ENCODE peak calls at places on chromosomes 11 and 22, in seven cellular contexts. One of them, this sample, is unnamed.

GRCh38 chr11:113096661-113097060 is 135.4 kb downstream of the NCAM1 start:
- DNase-seq in activated naive CD8-positive, alpha-beta T cell treated with anti-CD3 and anti-CD28 coated beads, Interleukin-2, amount 50 U/mL, for 24 hours: no peak
- DNase-seq in activated CD8-positive, alpha-beta memory T cell treated with anti-CD3 and anti-CD28 coated beads for 48 hours: no peak
- DNase-seq in CD4-positive, alpha-beta T cell: no peak
- DNase-seq in iris pigment epithelial cell: no peak
- DNase-seq in kidney tubule cell: no peak
- DNase-seq in stimulated activated naive CD4-positive, alpha-beta T cell: no peak
- DNase-seq in this sample: no peak

GRCh38 chr11:28107331-28107725 is 628 bp downstream of the KIF18A start:
- DNase-seq in kidney tubule cell: no peak
- DNase-seq in activated naive CD8-positive, alpha-beta T cell treated with anti-CD3 and anti-CD28 coated beads, Interleukin-2, amount 50 U/mL, for 24 hours: peak
- DNase-seq in CD4-positive, alpha-beta T cell: no peak
- DNase-seq in iris pigment epithelial cell: peak
- DNase-seq in stimulated activated naive CD4-positive, alpha-beta T cell: no peak
- DNase-seq in activated CD8-positive, alpha-beta memory T cell treated with anti-CD3 and anti-CD28 coated beads for 48 hours: no peak
- DNase-seq in this sample: peak

GRCh38 chr11:61325649-61326414 is 7.1 kb downstream of the DDB1 start:
- DNase-seq in activated CD8-positive, alpha-beta memory T cell treated with anti-CD3 and anti-CD28 coated beads for 48 hours: no peak
- DNase-seq in kidney tubule cell: no peak
- DNase-seq in activated naive CD8-positive, alpha-beta T cell treated with anti-CD3 and anti-CD28 coated beads, Interleukin-2, amount 50 U/mL, for 24 hours: no peak
- DNase-seq in CD4-positive, alpha-beta T cell: no peak
- DNase-seq in stimulated activated naive CD4-positive, alpha-beta T cell: no peak
- DNase-seq in iris pigment epithelial cell: peak
- DNase-seq in this sample: no peak

GRCh38 chr11:76656087-76656531 is 14.4 kb downstream of the LRRC32 start:
- DNase-seq in activated naive CD8-positive, alpha-beta T cell treated with anti-CD3 and anti-CD28 coated beads, Interleukin-2, amount 50 U/mL, for 24 hours: no peak
- DNase-seq in stimulated activated naive CD4-positive, alpha-beta T cell: no peak
- DNase-seq in CD4-positive, alpha-beta T cell: no peak
- DNase-seq in iris pigment epithelial cell: no peak
- DNase-seq in activated CD8-positive, alpha-beta memory T cell treated with anti-CD3 and anti-CD28 coated beads for 48 hours: no peak
- DNase-seq in kidney tubule cell: no peak
- DNase-seq in this sample: no peak

GRCh38 chr11:10803676-10804075 is 5.0 kb downstream of the EIF4G2 start:
- DNase-seq in stimulated activated naive CD4-positive, alpha-beta T cell: no peak
- DNase-seq in activated naive CD8-positive, alpha-beta T cell treated with anti-CD3 and anti-CD28 coated beads, Interleukin-2, amount 50 U/mL, for 24 hours: no peak
- DNase-seq in iris pigment epithelial cell: no peak
- DNase-seq in CD4-positive, alpha-beta T cell: no peak
- DNase-seq in activated CD8-positive, alpha-beta memory T cell treated with anti-CD3 and anti-CD28 coated beads for 48 hours: no peak
- DNase-seq in kidney tubule cell: no peak
- DNase-seq in this sample: peak

GRCh38 chr11:133078591-133079179 is 453.6 kb downstream of the OPCML start:
- DNase-seq in iris pigment epithelial cell: peak
- DNase-seq in kidney tubule cell: peak
- DNase-seq in activated naive CD8-positive, alpha-beta T cell treated with anti-CD3 and anti-CD28 coated beads, Interleukin-2, amount 50 U/mL, for 24 hours: peak
- DNase-seq in activated CD8-positive, alpha-beta memory T cell treated with anti-CD3 and anti-CD28 coated beads for 48 hours: no peak
- DNase-seq in stimulated activated naive CD4-positive, alpha-beta T cell: no peak
- DNase-seq in CD4-positive, alpha-beta T cell: no peak
- DNase-seq in this sample: peak

GRCh38 chr22:23743303-23743705 is 7.6 kb downstream of the ZNF70 start:
- DNase-seq in stimulated activated naive CD4-positive, alpha-beta T cell: no peak
- DNase-seq in CD4-positive, alpha-beta T cell: no peak
- DNase-seq in activated CD8-positive, alpha-beta memory T cell treated with anti-CD3 and anti-CD28 coated beads for 48 hours: no peak
- DNase-seq in iris pigment epithelial cell: no peak
- DNase-seq in activated naive CD8-positive, alpha-beta T cell treated with anti-CD3 and anti-CD28 coated beads, Interleukin-2, amount 50 U/mL, for 24 hours: no peak
- DNase-seq in kidney tubule cell: no peak
- DNase-seq in this sample: no peak

GRCh38 chr11:72439455-72439854 is 5.1 kb upstream of the CLPB start:
- DNase-seq in kidney tubule cell: peak
- DNase-seq in activated naive CD8-positive, alpha-beta T cell treated with anti-CD3 and anti-CD28 coated beads, Interleukin-2, amount 50 U/mL, for 24 hours: no peak
- DNase-seq in iris pigment epithelial cell: peak
- DNase-seq in stimulated activated naive CD4-positive, alpha-beta T cell: no peak
- DNase-seq in CD4-positive, alpha-beta T cell: no peak
- DNase-seq in activated CD8-positive, alpha-beta memory T cell treated with anti-CD3 and anti-CD28 coated beads for 48 hours: no peak
- DNase-seq in this sample: peak

GRCh38 chr11:72085836-72086475 is 5.3 kb downstream of the LRRC51 start:
- DNase-seq in CD4-positive, alpha-beta T cell: no peak
- DNase-seq in activated naive CD8-positive, alpha-beta T cell treated with anti-CD3 and anti-CD28 coated beads, Interleukin-2, amount 50 U/mL, for 24 hours: no peak
- DNase-seq in iris pigment epithelial cell: no peak
- DNase-seq in kidney tubule cell: no peak
- DNase-seq in stimulated activated naive CD4-positive, alpha-beta T cell: no peak
- DNase-seq in activated CD8-positive, alpha-beta memory T cell treated with anti-CD3 and anti-CD28 coated beads for 48 hours: no peak
- DNase-seq in this sample: no peak

GRCh38 chr11:73308963-73309960 is 1.2 kb downstream of the ARHGEF17 start:
- DNase-seq in activated naive CD8-positive, alpha-beta T cell treated with anti-CD3 and anti-CD28 coated beads, Interleukin-2, amount 50 U/mL, for 24 hours: no peak
- DNase-seq in CD4-positive, alpha-beta T cell: no peak
- DNase-seq in kidney tubule cell: peak
- DNase-seq in activated CD8-positive, alpha-beta memory T cell treated with anti-CD3 and anti-CD28 coated beads for 48 hours: no peak
- DNase-seq in iris pigment epithelial cell: peak
- DNase-seq in stimulated activated naive CD4-positive, alpha-beta T cell: no peak
- DNase-seq in this sample: peak

GRCh38 chr11:123421589-123421988 is 8.5 kb upstream of the GRAMD1B start:
- DNase-seq in stimulated activated naive CD4-positive, alpha-beta T cell: no peak
- DNase-seq in activated naive CD8-positive, alpha-beta T cell treated with anti-CD3 and anti-CD28 coated beads, Interleukin-2, amount 50 U/mL, for 24 hours: no peak
- DNase-seq in activated CD8-positive, alpha-beta memory T cell treated with anti-CD3 and anti-CD28 coated beads for 48 hours: no peak
- DNase-seq in kidney tubule cell: no peak
- DNase-seq in iris pigment epithelial cell: no peak
- DNase-seq in CD4-positive, alpha-beta T cell: no peak
- DNase-seq in this sample: no peak

GRCh38 chr22:47374901-47375575 is 612.6 kb downstream of the TBC1D22A start:
- DNase-seq in activated naive CD8-positive, alpha-beta T cell treated with anti-CD3 and anti-CD28 coated beads, Interleukin-2, amount 50 U/mL, for 24 hours: no peak
- DNase-seq in kidney tubule cell: no peak
- DNase-seq in CD4-positive, alpha-beta T cell: no peak
- DNase-seq in stimulated activated naive CD4-positive, alpha-beta T cell: no peak
- DNase-seq in activated CD8-positive, alpha-beta memory T cell treated with anti-CD3 and anti-CD28 coated beads for 48 hours: no peak
- DNase-seq in iris pigment epithelial cell: no peak
- DNase-seq in this sample: no peak

GRCh38 chr22:30694171-30694637 is 470 bp upstream of the OSBP2 start:
- DNase-seq in kidney tubule cell: peak
- DNase-seq in CD4-positive, alpha-beta T cell: peak
- DNase-seq in stimulated activated naive CD4-positive, alpha-beta T cell: peak
- DNase-seq in activated naive CD8-positive, alpha-beta T cell treated with anti-CD3 and anti-CD28 coated beads, Interleukin-2, amount 50 U/mL, for 24 hours: peak
- DNase-seq in iris pigment epithelial cell: no peak
- DNase-seq in activated CD8-positive, alpha-beta memory T cell treated with anti-CD3 and anti-CD28 coated beads for 48 hours: peak
- DNase-seq in this sample: peak

GRCh38 chr11:60195923-60196368 is 13.1 kb upstream of the MS4A6A start:
- DNase-seq in stimulated activated naive CD4-positive, alpha-beta T cell: no peak
- DNase-seq in activated CD8-positive, alpha-beta memory T cell treated with anti-CD3 and anti-CD28 coated beads for 48 hours: no peak
- DNase-seq in kidney tubule cell: no peak
- DNase-seq in CD4-positive, alpha-beta T cell: no peak
- DNase-seq in iris pigment epithelial cell: no peak
- DNase-seq in activated naive CD8-positive, alpha-beta T cell treated with anti-CD3 and anti-CD28 coated beads, Interleukin-2, amount 50 U/mL, for 24 hours: no peak
- DNase-seq in this sample: no peak

GRCh38 chr11:69295995-69296889 is 2.3 kb downstream of the MYEOV start:
- DNase-seq in CD4-positive, alpha-beta T cell: no peak
- DNase-seq in kidney tubule cell: no peak
- DNase-seq in activated naive CD8-positive, alpha-beta T cell treated with anti-CD3 and anti-CD28 coated beads, Interleukin-2, amount 50 U/mL, for 24 hours: no peak
- DNase-seq in stimulated activated naive CD4-positive, alpha-beta T cell: no peak
- DNase-seq in activated CD8-positive, alpha-beta memory T cell treated with anti-CD3 and anti-CD28 coated beads for 48 hours: no peak
- DNase-seq in iris pigment epithelial cell: peak
- DNase-seq in this sample: peak

GRCh38 chr11:72038491-72038890 is 39.8 kb downstream of the IL18BP start:
- DNase-seq in activated CD8-positive, alpha-beta memory T cell treated with anti-CD3 and anti-CD28 coated beads for 48 hours: no peak
- DNase-seq in activated naive CD8-positive, alpha-beta T cell treated with anti-CD3 and anti-CD28 coated beads, Interleukin-2, amount 50 U/mL, for 24 hours: no peak
- DNase-seq in iris pigment epithelial cell: peak
- DNase-seq in CD4-positive, alpha-beta T cell: no peak
- DNase-seq in stimulated activated naive CD4-positive, alpha-beta T cell: no peak
- DNase-seq in kidney tubule cell: no peak
- DNase-seq in this sample: no peak